ENCODE peak calls at places on chromosomes 3 and 15, in nine cellular contexts. X, Q, U, F, V, P, G, I and J are unnamed samples.

GRCh38 chr3:65398953-65399352 is 639.8 kb downstream of the MAGI1 start:
- DNase-seq in F (no peak), G (no peak), V (no peak), P (no peak), Q (no peak), U (no peak), X (no peak), I (no peak), J (no peak)

GRCh38 chr3:129305592-129306091 is 27.0 kb downstream of the HMCES start:
- DNase-seq in F (peak; percentile 96), G (peak; percentile 85), V (peak; percentile 91), U (no peak), Q (peak; percentile 89), I (no peak), X (peak; percentile 96), P (peak; percentile 57), J (peak; percentile 95)

GRCh38 chr15:65085990-65086679 is 9.6 kb downstream of the KBTBD13 start:
- DNase-seq in F (peak; percentile 51), Q (no peak), P (peak; percentile 62), G (peak; percentile 38), X (peak; percentile 71), V (no peak), U (no peak), I (peak; percentile 49), J (no peak)

GRCh38 chr3:135109681-135110080 is 314.6 kb downstream of the EPHB1 start:
- DNase-seq in X (no peak), I (no peak), F (no peak), Q (no peak), G (no peak), U (no peak), P (no peak), V (no peak), J (no peak)

GRCh38 chr15:49468440-49468839 is 45.4 kb downstream of the FGF7 start:
- DNase-seq in P (no peak), Q (no peak), I (no peak), X (no peak), F (no peak), G (no peak), U (no peak), V (no peak), J (no peak)

GRCh38 chr3:45496550-45496949 is 98.0 kb upstream of the LIMD1 start:
- DNase-seq in X (no peak), I (no peak), P (no peak), F (peak; percentile 26), V (peak; percentile 22), Q (no peak), G (no peak), U (no peak), J (no peak)

GRCh38 chr3:193124861-193125260 is 116.2 kb upstream of the PLAAT1 start:
- DNase-seq in V (no peak), U (no peak), I (no peak), Q (no peak), G (no peak), F (no peak), X (no peak), P (no peak), J (no peak)

GRCh38 chr15:68277131-68277604 is 377 bp upstream of the FEM1B start:
- DNase-seq in Q (no peak), F (peak; percentile 39), P (peak; percentile 48), I (no peak), V (no peak), U (no peak), G (no peak), X (no peak), J (no peak)

GRCh38 chr3:170953736-170954135 is 45.3 kb upstream of the EIF5A2 start:
- DNase-seq in G (no peak), U (no peak), Q (no peak), P (no peak), X (no peak), I (no peak), F (no peak), V (no peak), J (no peak)

GRCh38 chr15:50798684-50799083 is 33.2 kb upstream of the SPPL2A start:
- DNase-seq in V (no peak), U (no peak), G (no peak), P (peak; percentile 56), I (no peak), Q (no peak), X (no peak), F (peak; percentile 30), J (no peak)

GRCh38 chr3:38545983-38546382 is 49.8 kb downstream of the EXOG start:
- DNase-seq in U (no peak), V (no peak), X (no peak), P (no peak), I (no peak), Q (no peak), F (no peak), G (no peak), J (no peak)

GRCh38 chr15:76386178-76386577 is 49.6 kb downstream of the ISL2 start:
- DNase-seq in U (no peak), I (no peak), V (no peak), X (no peak), P (no peak), Q (no peak), F (no peak), G (no peak), J (no peak)
- TF ChIP-seq CTCF in U (no peak), I (no peak), V (no peak), X (no peak), P (no peak), Q (no peak), F (no peak), G (no peak), J (no peak)

GRCh38 chr3:178085817-178086123 is 450.5 kb upstream of the KCNMB2 start:
- DNase-seq in P (no peak), G (no peak), F (no peak), I (no peak), Q (no peak), V (no peak), X (no peak), U (no peak), J (no peak)

GRCh38 chr3:178086419-178086818 is 449.8 kb upstream of the KCNMB2 start:
- DNase-seq in U (no peak), G (no peak), P (no peak), Q (no peak), X (no peak), F (no peak), I (no peak), V (no peak), J (no peak)

GRCh38 chr3:178088930-178089329 is 447.3 kb upstream of the KCNMB2 start:
- DNase-seq in P (no peak), F (no peak), G (no peak), U (no peak), V (no peak), X (no peak), Q (no peak), I (no peak), J (no peak)

GRCh38 chr3:178084938-178085816 is 451.1 kb upstream of the KCNMB2 start:
- DNase-seq in I (no peak), G (peak; percentile 50), Q (peak; percentile 76), P (peak; percentile 79), V (peak; percentile 65), U (peak; percentile 81), X (peak; percentile 87), F (peak; percentile 85), J (no peak)

DNA sequence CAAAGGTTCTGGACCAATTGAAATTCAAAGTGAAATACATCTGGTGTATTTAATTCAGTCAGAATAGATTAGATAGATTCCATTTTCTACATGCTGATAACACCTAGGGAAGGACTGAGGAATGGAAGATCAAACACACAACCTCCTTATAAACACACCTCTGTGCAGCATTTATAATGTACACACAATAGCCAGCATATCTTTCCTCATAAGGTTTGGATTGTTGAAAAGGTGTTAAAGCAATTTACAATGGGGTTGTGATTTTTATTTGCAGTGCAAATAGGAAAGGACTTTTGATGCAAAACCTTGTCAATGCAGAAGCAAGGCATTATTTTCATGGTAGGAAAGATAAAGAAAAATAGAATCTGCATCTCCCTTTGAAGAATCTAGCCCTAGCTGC is 448.9 kb upstream of the KCNMB2 start:
- DNase-seq in I (no peak), G (no peak), Q (no peak), P (no peak), F (no peak), X (no peak), U (no peak), V (no peak), J (no peak)
- H3K4me1 ChIP-seq in I (no peaks in the 10 kb centered on the region), G (peaks cover 16% of the 10 kb centered on the region), Q (peaks cover 16% of the 10 kb centered on the region), P (peaks cover 15% of the 10 kb centered on the region), F (peaks cover 22% of the 10 kb centered on the region), X (peaks cover 18% of the 10 kb centered on the region), U (no peaks in the 10 kb centered on the region), V (peaks cover 11% of the 10 kb centered on the region), J (peaks cover 24% of the 10 kb centered on the region)

GRCh38 chr3:183242431-183242830 is 10.6 kb upstream of the B3GNT5 start:
- DNase-seq in F (no peak), V (no peak), G (no peak), I (no peak), X (no peak), Q (no peak), P (no peak), U (no peak), J (no peak)

GRCh38 chr3:183249006-183249718 is 3.9 kb upstream of the B3GNT5 start:
- DNase-seq in I (no peak), V (no peak), P (no peak), X (no peak), F (no peak), Q (no peak), U (no peak), G (no peak), J (no peak)

GRCh38 chr3:183247190-183247589 is 5.9 kb upstream of the B3GNT5 start:
- DNase-seq in X (no peak), Q (no peak), I (no peak), V (no peak), F (no peak), P (no peak), U (no peak), G (no peak), J (no peak)

GRCh38 chr3:183244219-183244618 is 8.8 kb upstream of the B3GNT5 start:
- DNase-seq in U (no peak), Q (peak; percentile 53), G (no peak), F (peak; percentile 43), X (peak; percentile 81), V (no peak), I (no peak), P (peak; percentile 56), J (peak; percentile 77)

GRCh38 chr3:183244981-183245476 is 8.0 kb upstream of the B3GNT5 start:
- DNase-seq in P (no peak), Q (no peak), F (no peak), V (no peak), U (no peak), I (no peak), X (no peak), G (no peak), J (no peak)
- TF ChIP-seq CTCF in P (no peak), Q (no peak), F (no peak), V (no peak), U (peak; percentile 16), I (no peak), X (no peak), G (no peak), J (no peak)

DNA sequence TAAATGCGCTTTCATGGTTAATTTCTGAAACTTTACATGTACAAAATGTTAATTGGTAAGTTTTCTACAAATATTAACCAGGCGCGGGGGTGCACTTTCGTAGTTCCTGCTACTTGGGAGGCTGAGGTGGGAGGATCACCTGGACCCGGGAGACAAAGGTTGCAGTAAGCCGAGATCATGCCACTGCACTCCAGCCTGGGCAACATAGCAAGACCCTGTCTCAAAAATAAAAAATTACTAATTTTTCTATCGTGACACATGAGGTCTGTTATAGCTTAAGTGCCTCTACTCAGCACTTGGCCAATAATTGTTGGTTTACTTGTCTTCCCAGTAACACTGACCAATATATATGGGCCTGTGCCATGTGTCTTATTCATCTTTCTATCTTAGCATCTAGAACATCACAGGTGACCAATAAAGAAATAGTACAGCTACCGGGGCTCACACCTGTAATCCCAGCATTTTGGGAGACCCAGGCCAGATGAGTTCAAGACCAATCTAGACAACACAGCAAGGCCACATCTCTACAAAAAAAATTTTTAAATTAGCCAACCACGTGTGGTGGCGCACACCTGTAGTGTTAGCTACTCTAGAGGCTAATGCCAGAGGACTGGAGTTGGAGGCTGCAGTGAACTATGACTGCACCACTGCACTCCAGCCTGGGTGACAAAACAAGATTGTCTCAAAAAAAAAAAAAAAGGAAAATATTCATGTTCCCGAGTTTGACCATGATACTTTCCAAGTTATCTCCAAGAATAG is 6.1 kb downstream of the MSL2 start:
- DNase-seq in Q (no peak), I (no peak), X (no peak), U (no peak), G (no peak), F (no peak), P (no peak), V (no peak), J (no peak)
- H3K4me1 ChIP-seq in Q (peaks cover 51% of the 10 kb centered on the region), I (peaks cover 45% of the 10 kb centered on the region), X (peaks cover 36% of the 10 kb centered on the region), U (no peaks in the 10 kb centered on the region), G (peaks cover 65% of the 10 kb centered on the region), F (peaks cover 69% of the 10 kb centered on the region), P (peaks cover 13% of the 10 kb centered on the region), V (peaks cover 25% of the 10 kb centered on the region), J (peaks cover 59% of the 10 kb centered on the region)